ENCODE peak calls at places on chromosome 12, in four cellular contexts. T, H, X and M are unnamed samples.

GRCh38 chr12:98179151-98179550 is 336.2 kb upstream of the TMPO start:
- DNase-seq in T (no peak), X (no peak), H (no peak), M (no peak)

GRCh38 chr12:15322164-15323054 is at the start of gene PTPRO:
- DNase-seq in H (no peak), T (no peak), X (peak; percentile 80), M (no peak)

GRCh38 chr12:14841761-14842160 is 1.6 kb downstream of the ART4 start:
- DNase-seq in X (no peak), T (peak; percentile 85), H (no peak), M (no peak)

GRCh38 chr12:121794532-121795028 is 1.1 kb upstream of the RHOF start:
- DNase-seq in T (no peak), X (peak; percentile 58), H (no peak), M (no peak)

GRCh38 chr12:30882706-30883105 is 43.8 kb upstream of the TSPAN11 start:
- DNase-seq in H (no peak), X (no peak), T (no peak), M (no peak)

GRCh38 chr12:131688131-131688844 is 22.6 kb upstream of the SFSWAP start:
- DNase-seq in T (no peak), X (no peak), H (no peak), M (no peak)

GRCh38 chr12:20487519-20487918 is 119.2 kb downstream of the PDE3A start:
- DNase-seq in H (no peak), T (no peak), X (no peak), M (no peak)

GRCh38 chr12:15719230-15719629 is 70.0 kb downstream of the EPS8 start:
- DNase-seq in X (no peak), H (no peak), T (no peak), M (no peak)

GRCh38 chr12:119727600-119728436 is 59.9 kb downstream of the PRKAB1 start:
- DNase-seq in H (no peak), T (no peak), X (no peak), M (peak; percentile 4)

GRCh38 chr12:76274699-76275098 is 73.5 kb downstream of the BBS10 start:
- DNase-seq in X (no peak), T (no peak), H (peak; percentile 12), M (no peak)

GRCh38 chr12:95634622-95635621 is 83.6 kb upstream of the USP44 start:
- DNase-seq in X (no peak), H (no peak), T (peak; percentile 82), M (no peak)

GRCh38 chr12:24561411-24561871 is 387.5 kb downstream of the BCAT1 start:
- DNase-seq in X (no peak), H (no peak), T (no peak), M (no peak)

GRCh38 chr12:9378430-9378835 is 170.2 kb upstream of the PZP start:
- DNase-seq in X (peak; percentile 47), H (peak; percentile 35), T (peak; percentile 50), M (no peak)

GRCh38 chr12:82672811-82673495 is 13.8 kb upstream of the TMTC2 start:
- DNase-seq in X (no peak), T (no peak), H (no peak), M (no peak)

GRCh38 chr12:116881325-116881866 is at the start of gene HRK:
- DNase-seq in H (no peak), T (no peak), X (no peak), M (no peak)

GRCh38 chr12:110020956-110021355 is 21.7 kb downstream of the ANKRD13A start:
- DNase-seq in X (no peak), H (no peak), T (no peak), M (no peak)

GRCh38 chr12:110023634-110024023 is 24.4 kb downstream of the ANKRD13A start:
- DNase-seq in X (peak; percentile 24), H (no peak), T (no peak), M (no peak)

GRCh38 chr12:110028323-110028722 is 20.0 kb downstream of the C12orf76 start:
- DNase-seq in X (no peak), T (no peak), H (no peak), M (no peak)

DNA sequence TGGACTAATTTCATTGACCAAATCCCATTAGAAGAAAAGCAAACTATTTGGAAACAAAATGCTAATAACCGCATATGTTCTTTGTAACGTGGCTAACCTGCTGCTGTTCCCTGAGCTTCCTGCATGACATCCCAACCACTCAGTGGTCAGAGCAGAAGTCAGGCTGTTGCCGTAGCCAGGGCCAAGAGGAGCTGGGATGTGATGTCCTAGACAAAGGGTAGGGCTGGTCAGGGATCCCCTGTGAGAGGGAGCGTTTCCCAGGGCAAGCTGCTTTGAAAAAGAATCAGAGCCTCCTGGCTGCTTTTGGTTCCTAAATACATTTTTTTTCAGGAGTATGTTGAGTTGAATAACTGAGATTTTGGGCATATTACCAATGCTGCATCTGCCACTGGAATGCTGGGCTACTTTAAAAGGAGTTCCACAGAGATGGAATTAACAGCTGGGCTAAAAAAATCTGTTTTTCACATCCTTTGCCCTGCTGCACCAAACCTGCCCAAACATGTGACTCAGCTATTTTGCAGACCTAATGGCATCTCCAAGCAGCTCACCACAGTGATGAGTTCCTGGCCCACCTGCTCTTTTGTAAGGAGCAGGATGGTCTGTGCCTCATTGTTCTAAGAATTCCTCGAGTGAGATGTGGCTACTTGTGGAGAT is 23.9 kb downstream of the ANKRD13A start:
- DNase-seq in T (no peak), X (no peak), H (no peak), M (no peak)
- H3K9ac ChIP-seq in T (no peak overlapping the region), X (no peak overlapping the region), H (no peak overlapping the region), M (no peak overlapping the region)

GRCh38 chr12:109459247-109459646 is 17.9 kb downstream of the KCTD10 start:
- DNase-seq in X (no peak), H (no peak), T (no peak), M (no peak)
- TF ChIP-seq FOXM1 in X (no peak), H (no peak), T (no peak), M (no peak)

GRCh38 chr12:1616233-1617066 is 12.6 kb upstream of the WNT5B start:
- DNase-seq in X (no peak), T (no peak), H (no peak), M (no peak)
- TF ChIP-seq RFX5 in X (no peak), T (no peak), H (no peak), M (no peak)

DNA sequence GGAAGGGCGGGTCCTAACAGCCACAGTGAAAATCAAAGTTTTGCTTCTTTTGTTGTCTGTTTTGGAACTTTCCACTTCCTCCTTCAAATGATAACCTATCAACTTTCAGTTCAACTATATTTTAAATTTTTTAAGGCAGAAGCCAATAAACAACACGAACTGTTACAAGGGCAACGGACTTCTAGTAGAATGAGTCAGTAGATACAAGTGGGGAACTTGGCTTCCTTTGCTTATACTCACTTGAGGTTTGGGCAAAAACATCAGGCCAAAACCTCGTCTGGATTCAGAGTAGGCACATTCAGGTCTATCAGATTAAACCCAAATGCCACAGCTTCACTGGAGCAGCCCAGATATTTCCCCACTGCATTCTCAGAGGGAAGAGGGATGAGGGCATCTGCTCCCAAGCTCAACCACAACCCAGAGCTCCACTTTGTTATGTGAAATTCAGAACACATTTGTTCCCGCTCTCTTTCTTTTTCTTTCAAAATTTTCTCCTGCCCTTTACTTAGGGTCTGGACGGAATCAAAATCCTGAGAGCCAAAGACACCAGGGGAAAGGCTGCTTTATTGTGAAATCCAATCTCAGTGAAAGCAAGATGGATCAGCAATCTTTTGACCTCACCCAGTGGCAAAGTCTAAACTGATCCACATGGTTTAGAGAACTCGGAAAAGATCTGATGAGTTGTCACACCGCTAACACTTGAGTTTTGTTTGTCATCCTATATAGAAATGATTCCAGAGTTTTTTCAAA is 152.5 kb upstream of the BTG1 start:
- DNase-seq in X (no peak), H (no peak), T (no peak), M (no peak)
- H3K9ac ChIP-seq in X (no peak overlapping the region), H (no peak overlapping the region), T (no peak overlapping the region), M (no peak overlapping the region)

GRCh38 chr12:53738834-53739284 is 11.6 kb upstream of the CALCOCO1 start:
- DNase-seq in X (peak; percentile 42), T (no peak), H (no peak), M (no peak)

GRCh38 chr12:53737494-53737808 is 10.2 kb upstream of the CALCOCO1 start:
- DNase-seq in H (no peak), X (no peak), T (no peak), M (no peak)

GRCh38 chr12:53736602-53737493 is 9.6 kb upstream of the CALCOCO1 start:
- DNase-seq in H (no peak), T (no peak), X (no peak), M (no peak)

GRCh38 chr12:53739285-53740129 is 12.3 kb upstream of the CALCOCO1 start:
- DNase-seq in T (no peak), X (peak; percentile 48), H (no peak), M (no peak)

GRCh38 chr12:53737951-53738833 is 10.9 kb upstream of the CALCOCO1 start:
- DNase-seq in T (no peak), X (peak; percentile 48), H (no peak), M (no peak)
- TF ChIP-seq FOXM1 in T (no peak), X (no peak), H (no peak), M (no peak)

GRCh38 chr12:8018666-8019581 is 13.6 kb upstream of the FOXJ2 start:
- DNase-seq in X (peak; percentile 33), H (peak; percentile 67), T (peak; percentile 43), M (no peak)
- TF ChIP-seq RFX5 in X (no peak), H (no peak), T (no peak), M (no peak)

DNA sequence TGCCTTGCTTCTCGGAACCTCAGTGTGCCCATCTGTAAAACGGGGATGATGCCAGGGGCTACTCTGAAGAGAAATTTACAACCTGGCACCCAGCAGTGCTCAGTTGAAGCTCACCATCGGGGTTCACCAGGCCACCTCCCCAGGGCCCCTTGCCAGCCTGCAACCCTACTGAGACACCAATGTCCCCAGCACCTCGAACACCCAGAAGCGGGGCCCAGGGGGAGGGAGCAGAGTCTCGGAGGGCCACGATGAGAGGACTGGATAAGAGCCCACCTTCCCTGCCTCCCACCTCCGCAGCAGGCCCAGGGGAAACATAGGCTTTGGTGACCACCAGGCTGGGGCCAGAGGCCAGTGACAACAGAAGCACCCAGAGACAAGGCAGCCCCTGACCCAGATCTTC is 22.4 kb downstream of the NCOR2 start:
- DNase-seq in T (no peak), X (no peak), H (no peak), M (no peak)
- H3K9ac ChIP-seq in T (no peak overlapping the region), X (no peak overlapping the region), H (no peak overlapping the region), M (peak overlapping the region; percentile 45)

GRCh38 chr12:45962553-45963325 is 27.6 kb downstream of the SCAF11 start:
- DNase-seq in X (no peak), H (no peak), T (no peak), M (no peak)

GRCh38 chr12:45969084-45969483 is 21.3 kb downstream of the SCAF11 start:
- DNase-seq in X (no peak), H (no peak), T (no peak), M (no peak)

GRCh38 chr12:45966486-45966885 is 23.9 kb downstream of the SCAF11 start:
- DNase-seq in X (no peak), H (no peak), T (peak; percentile 11), M (no peak)
- TF ChIP-seq FOXM1 in X (no peak), H (no peak), T (no peak), M (no peak)

GRCh38 chr12:77357654-77358053 is 292.3 kb upstream of the E2F7 start:
- DNase-seq in H (no peak), X (no peak), T (no peak), M (no peak)
- TF ChIP-seq RFX5 in H (no peak), X (no peak), T (no peak), M (no peak)